ENCODE peak calls at places on chromosomes 6 and 20, in five cellular contexts. S is mammary epithelial cell, A is GM23338, J is stomach, O is adrenal gland. E is an unnamed sample.

GRCh38 chr6:27280064-27280539 is 32.0 kb downstream of the POM121L2 start:
- DNase-seq in S (peak; percentile 63), A (peak; percentile 82), J (no peak), O (no peak), E (no peak)

GRCh38 chr6:22036267-22036666 is 260.6 kb downstream of the PRL start:
- DNase-seq in S (peak; percentile 74), A (peak; percentile 81), J (no peak), O (no peak), E (no peak)

GRCh38 chr6:53544050-53544499 is 826 bp downstream of the GCLC start:
- DNase-seq in S (peak; percentile 60), A (peak; percentile 52), J (no peak), O (no peak), E (peak; percentile 40)

GRCh38 chr6:16302721-16303552 is 64.5 kb downstream of the GMPR start:
- DNase-seq in S (no peak), A (peak; percentile 48), J (no peak), O (no peak), E (peak; percentile 57)

GRCh38 chr6:10793695-10794094 is 44.6 kb downstream of the MAK start:
- DNase-seq in S (no peak), A (no peak), J (no peak), O (no peak), E (no peak)

GRCh38 chr6:47206626-47207025 is 103.1 kb downstream of the TNFRSF21 start:
- DNase-seq in S (no peak), A (no peak), J (no peak), O (no peak), E (no peak)

GRCh38 chr20:34390769-34391447 is 27.8 kb downstream of the ITCH start:
- DNase-seq in S (peak; percentile 95), A (peak; percentile 11), J (peak; percentile 63), O (peak; percentile 87), E (no peak)

GRCh38 chr6:32108727-32109113 is 418 bp downstream of the TNXB start:
- DNase-seq in S (no peak), A (no peak), J (no peak), O (no peak), E (no peak)

GRCh38 chr6:119614138-119614537 is 264.6 kb upstream of the MAN1A1 start:
- DNase-seq in S (no peak), A (peak; percentile 19), J (no peak), O (no peak), E (no peak)

GRCh38 chr6:90216081-90216977 is 80.3 kb downstream of the BACH2 start:
- DNase-seq in S (no peak), A (peak; percentile 26), J (no peak), O (peak; percentile 19), E (peak; percentile 26)

GRCh38 chr6:37049990-37050853 is 44.8 kb downstream of the FGD2 start:
- DNase-seq in S (no peak), A (no peak), J (peak; percentile 58), O (peak; percentile 75), E (peak; percentile 51)

GRCh38 chr6:111978826-111979225 is 75.1 kb upstream of the CCN6 start:
- DNase-seq in S (peak; percentile 51), A (no peak), J (no peak), O (no peak), E (no peak)

GRCh38 chr6:163415176-163415619 is 680 bp downstream of the QKI start:
- DNase-seq in S (no peak), A (peak; percentile 36), J (no peak), O (no peak), E (no peak)

GRCh38 chr20:45822863-45823262 is 4.2 kb downstream of the TNNC2 start:
- DNase-seq in S (peak; percentile 47), A (peak; percentile 64), J (peak; percentile 54), O (no peak), E (no peak)

GRCh38 chr6:135909737-135910387 is 58.4 kb downstream of the PDE7B start:
- DNase-seq in S (peak; percentile 54), A (peak; percentile 92), J (peak; percentile 40), O (peak; percentile 15), E (peak; percentile 66)

GRCh38 chr20:41386502-41387427 is 20.1 kb upstream of the EMILIN3 start:
- DNase-seq in S (no peak), A (no peak), J (no peak), O (no peak), E (no peak)

GRCh38 chr6:67129780-67130179 is 1422.8 kb upstream of the EYS start:
- DNase-seq in S (no peak), A (peak; percentile 1), J (no peak), O (no peak), E (no peak)

GRCh38 chr6:43774776-43775583 is 5.0 kb downstream of the VEGFA start:
- DNase-seq in S (peak; percentile 69), A (peak; percentile 96), J (peak; percentile 87), O (peak; percentile 84), E (peak; percentile 66)

GRCh38 chr6:55016261-55016660 is 158.1 kb upstream of the HCRTR2 start:
- DNase-seq in S (no peak), A (no peak), J (no peak), O (no peak), E (no peak)

GRCh38 chr6:139346392-139346791 is 28.1 kb downstream of the CITED2 start:
- DNase-seq in S (no peak), A (no peak), J (no peak), O (no peak), E (no peak)

GRCh38 chr20:37311710-37312355 is 22.4 kb downstream of the MANBAL start:
- DNase-seq in S (no peak), A (no peak), J (no peak), O (no peak), E (no peak)

GRCh38 chr6:35283361-35283760 is 14.3 kb upstream of the DEF6 start:
- DNase-seq in S (no peak), A (no peak), J (no peak), O (no peak), E (no peak)

GRCh38 chr20:62651285-62652021 is 9.2 kb downstream of the SLCO4A1 start:
- DNase-seq in S (no peak), A (peak; percentile 39), J (peak; percentile 88), O (peak; percentile 83), E (peak; percentile 64)

GRCh38 chr6:105573138-105573537 is 170.3 kb upstream of the PREP start:
- DNase-seq in S (no peak), A (no peak), J (no peak), O (no peak), E (no peak)

GRCh38 chr20:32834972-32835371 is 15.2 kb downstream of the MAPRE1 start:
- DNase-seq in S (no peak), A (no peak), J (no peak), O (no peak), E (no peak)

GRCh38 chr20:32841174-32841573 is 17.5 kb upstream of the EFCAB8 start:
- DNase-seq in S (no peak), A (no peak), J (no peak), O (no peak), E (no peak)

GRCh38 chr20:32839227-32839981 is 19.3 kb upstream of the EFCAB8 start:
- DNase-seq in S (no peak), A (no peak), J (no peak), O (no peak), E (no peak)

GRCh38 chr20:32839982-32840285 is 18.8 kb upstream of the EFCAB8 start:
- DNase-seq in S (no peak), A (no peak), J (no peak), O (no peak), E (no peak)

DNA sequence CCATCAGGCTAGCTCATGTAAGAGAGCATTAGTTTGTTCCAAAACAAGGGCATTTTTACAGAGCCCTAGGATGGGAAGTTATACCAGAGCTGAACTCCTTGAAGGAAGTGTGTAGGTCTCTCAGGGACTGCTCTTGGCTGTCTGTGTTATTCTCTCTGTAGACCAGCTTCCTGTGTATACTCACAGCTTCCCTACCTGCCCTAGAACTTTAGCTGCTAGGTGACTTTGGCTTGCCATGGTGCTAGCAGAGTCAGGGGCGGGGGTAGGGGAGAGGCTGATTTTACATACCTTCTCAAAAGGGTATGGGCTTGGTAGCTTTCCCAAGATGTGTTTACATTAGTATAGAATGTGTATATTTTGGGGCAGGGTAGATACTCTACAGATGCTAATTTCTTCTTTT is 17.4 kb downstream of the MAPRE1 start:
- DNase-seq in S (no peak), A (no peak), J (no peak), O (no peak), E (no peak)
- H3K27ac ChIP-seq in S (no peak overlapping the region), A (no peak overlapping the region), J (no peak overlapping the region), O (no peak overlapping the region), E (no peak overlapping the region)

GRCh38 chr6:107730106-107730505 is 94.0 kb downstream of the SCML4 start:
- DNase-seq in S (no peak), A (peak; percentile 36), J (no peak), O (no peak), E (no peak)
- H3K4me3 ChIP-seq in S (no peak overlapping the region), A (no peak overlapping the region), J (peak overlapping the region; percentile 3), O (no peak overlapping the region), E (no peak overlapping the region)

DNA sequence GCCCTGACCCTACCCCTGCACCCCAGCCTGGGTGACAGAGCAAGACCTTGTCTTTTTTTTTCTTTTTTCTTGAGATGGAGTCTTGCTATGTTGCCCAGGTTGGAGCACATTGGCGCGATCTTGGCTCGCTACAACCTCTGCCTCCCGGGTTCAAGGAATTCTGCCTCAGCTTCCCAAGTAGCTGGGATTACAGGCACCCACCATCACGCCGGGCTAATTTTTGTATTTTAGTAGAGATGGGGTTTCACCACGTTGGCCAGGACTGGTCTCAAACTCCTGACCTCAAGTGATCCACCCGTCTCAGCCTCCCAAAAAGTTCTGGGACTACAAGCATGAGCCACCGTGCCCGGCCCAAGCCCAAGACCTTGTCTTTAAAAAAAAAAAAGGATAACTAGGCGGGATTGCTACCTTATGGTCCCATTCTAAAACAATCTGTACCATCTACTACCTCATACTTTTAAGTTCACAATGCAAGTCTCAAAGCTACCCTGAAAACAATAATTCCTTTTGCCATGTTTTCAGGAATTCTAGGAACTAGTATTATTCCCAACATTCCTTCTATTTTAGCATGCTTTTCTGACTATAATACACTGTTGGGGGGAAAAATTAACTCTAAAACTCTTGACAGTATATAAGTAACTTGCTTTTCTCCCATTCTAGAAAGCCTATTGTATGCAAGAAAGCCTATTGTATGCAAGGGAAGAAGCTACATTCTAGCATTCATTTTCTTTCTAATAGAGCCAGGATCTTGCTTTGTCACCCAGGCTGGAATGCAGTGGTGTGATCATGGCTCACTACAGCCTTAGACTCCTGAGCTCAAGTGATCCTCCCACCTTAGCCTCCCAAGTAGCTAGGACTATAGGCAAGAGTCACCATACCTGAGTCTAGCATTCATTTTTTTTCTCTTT is 6.6 kb downstream of the TUBB start:
- DNase-seq in S (no peak), A (no peak), J (no peak), O (no peak), E (no peak)
- H3K27ac ChIP-seq in S (no peak overlapping the region), A (peak overlapping the region; percentile 63), J (no peak overlapping the region), O (peak overlapping the region; percentile 60), E (no peak overlapping the region)

DNA sequence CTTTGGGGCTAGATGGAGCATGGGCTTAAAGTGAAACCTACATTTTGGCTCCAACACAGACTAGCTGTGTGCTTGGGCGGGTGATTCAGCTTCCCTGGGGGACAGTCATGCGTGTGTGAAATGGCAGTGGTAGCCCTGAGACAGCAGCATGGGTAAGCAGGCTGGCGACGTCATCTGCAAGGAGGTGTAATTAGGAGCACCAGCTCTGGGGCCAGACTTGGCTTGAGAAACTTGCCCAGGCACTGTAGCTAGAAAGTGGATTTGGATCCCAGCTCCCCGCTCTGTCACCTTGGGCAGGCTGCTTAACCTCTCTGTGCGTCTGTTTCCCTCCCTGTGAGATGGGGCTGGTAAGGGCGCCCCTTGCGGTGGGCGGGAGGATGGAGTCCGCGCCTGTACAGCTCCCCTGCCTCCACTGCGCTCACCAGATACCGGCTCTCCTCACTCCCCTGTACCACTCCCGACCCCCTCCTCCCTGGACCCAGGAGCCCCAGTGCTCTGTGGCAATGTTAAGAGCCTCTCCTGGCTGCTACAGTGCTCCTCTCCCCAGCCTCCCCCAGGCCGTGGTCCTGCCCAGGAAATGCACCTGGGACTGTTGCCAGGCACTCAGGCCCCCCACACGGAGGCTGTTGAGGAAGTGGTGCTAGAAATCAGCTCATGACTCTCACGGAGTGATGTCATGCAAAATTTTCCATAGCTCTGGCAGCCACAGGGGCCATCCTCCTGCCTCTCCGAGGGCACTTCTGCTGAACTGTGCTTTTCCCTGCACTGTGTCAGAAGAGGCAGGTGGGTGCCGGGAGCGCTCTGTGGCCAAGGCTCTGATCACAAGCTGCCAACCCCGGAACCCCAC is 44.6 kb downstream of the SYNJ2 start:
- DNase-seq in S (peak; percentile 75), A (peak; percentile 50), J (peak; percentile 70), O (peak; percentile 88), E (peak; percentile 62)
- H3K4me3 ChIP-seq in S (no peak overlapping the region), A (no peak overlapping the region), J (peak overlapping the region; percentile 7), O (peak overlapping the region; percentile 0), E (no peak overlapping the region)

E was measured in testis.